ENCODE peak calls at places on chromosomes 2 and 18, in ten cellular contexts. Q is suprapubic skin, O is tibial nerve, X is ovary, M is stomach, R is heart left ventricle, W is prostate gland, B is upper lobe of left lung, V is IMR-90, U is thyroid gland. N is an unnamed sample.
A peak's percentile ranks its signal among the peaks of the same experiment; 100 is the strongest.

GRCh38 chr2:143513081-143513480 is 383.9 kb downstream of the ARHGAP15 start:
- DNase-seq in U (no peak), M (no peak), B (no peak), W (no peak), V (peak; percentile 75), Q (no peak), X (peak; percentile 68), O (no peak), R (no peak), N (no peak)

GRCh38 chr2:238169708-238170251 is 11.0 kb downstream of the ERFE start:
- DNase-seq in B (no peak), R (no peak), X (no peak), V (peak; percentile 98), Q (no peak), O (no peak), M (no peak), W (no peak), U (peak; percentile 78), N (no peak)

GRCh38 chr2:228369400-228370031 is 188.0 kb upstream of the SPHKAP start:
- DNase-seq in B (no peak), U (no peak), M (no peak), V (no peak), Q (no peak), O (no peak), R (no peak), X (no peak), W (no peak), N (no peak)

GRCh38 chr2:238596571-238597551 is 170.1 kb downstream of the ASB1 start:
- DNase-seq in V (peak; percentile 71), M (no peak), X (peak; percentile 46), W (peak; percentile 90), U (peak; percentile 89), O (no peak), R (no peak), Q (no peak), B (peak; percentile 36), N (peak; percentile 93)

GRCh38 chr2:183269956-183270355 is 145.7 kb downstream of the NUP35 start:
- DNase-seq in B (no peak), O (no peak), U (no peak), R (no peak), X (no peak), V (no peak), M (no peak), Q (no peak), W (no peak), N (no peak)

GRCh38 chr2:27622921-27623384 is 5.9 kb downstream of the CCDC121 start:
- DNase-seq in M (no peak), U (no peak), B (no peak), Q (no peak), W (no peak), O (no peak), X (no peak), V (peak; percentile 84), R (no peak), N (no peak)

GRCh38 chr2:176986579-176986978 is 226.0 kb upstream of the HNRNPA3 start:
- DNase-seq in O (no peak), X (no peak), U (no peak), M (no peak), R (no peak), B (no peak), W (no peak), Q (no peak), V (no peak), N (no peak)

GRCh38 chr2:100900156-100900795 is 80.3 kb downstream of the NPAS2 start:
- DNase-seq in W (no peak), O (no peak), M (no peak), V (peak; percentile 24), B (no peak), Q (no peak), R (no peak), X (no peak), U (no peak), N (no peak)

GRCh38 chr2:216698895-216699294 is 3.5 kb upstream of the IGFBP5 start:
- DNase-seq in W (peak; percentile 36), B (no peak), R (no peak), M (no peak), O (no peak), X (peak; percentile 50), U (no peak), V (peak; percentile 84), Q (no peak), N (peak; percentile 63)

GRCh38 chr2:40434638-40435296 is 17.1 kb downstream of the SLC8A1 start:
- DNase-seq in Q (no peak), B (no peak), M (no peak), W (no peak), U (no peak), V (peak; percentile 93), O (no peak), X (no peak), R (no peak), N (no peak)

DNA sequence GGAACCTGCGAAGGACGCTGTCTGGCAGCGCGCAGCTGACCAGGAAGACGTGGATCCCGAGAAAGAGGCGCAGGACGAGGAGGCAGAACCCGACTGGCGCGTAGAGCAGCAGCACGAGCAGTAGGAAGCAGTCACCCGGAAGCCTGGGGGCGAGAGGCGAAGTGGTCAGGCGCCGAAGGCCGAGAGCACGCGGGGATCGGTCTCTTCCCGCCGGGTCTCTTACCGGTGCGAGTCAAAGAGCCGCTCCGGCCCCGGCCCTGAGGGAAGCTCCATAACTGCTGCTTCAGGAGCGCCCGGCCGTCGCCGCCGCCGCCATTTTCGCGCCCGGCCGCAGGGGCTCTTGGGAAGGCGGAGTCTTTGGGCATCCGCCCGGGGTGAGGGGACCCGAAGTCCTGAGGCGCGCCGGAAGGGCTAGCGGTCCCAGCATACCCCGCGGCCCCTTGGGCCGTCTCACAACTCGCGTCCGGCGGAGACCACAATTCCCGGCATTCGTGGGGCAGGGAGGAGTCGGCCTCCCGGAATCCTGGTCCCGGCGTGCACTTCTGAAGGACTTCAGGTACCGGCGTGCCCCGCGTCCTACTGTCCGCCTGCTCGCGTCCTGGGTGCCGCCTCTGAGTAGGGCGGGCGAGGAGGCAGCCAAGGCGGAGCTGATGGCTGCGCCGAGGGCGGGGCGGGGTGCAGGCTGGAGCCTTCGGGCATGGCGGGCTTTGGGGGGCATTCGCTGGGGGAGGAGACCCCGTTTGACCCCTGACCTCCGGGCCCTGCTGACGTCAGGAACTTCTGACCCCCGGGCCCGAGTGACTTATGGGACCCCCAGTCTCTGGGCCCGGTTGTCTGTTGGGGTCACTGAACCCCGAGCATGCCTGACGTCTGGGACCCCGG is at the start of the genes AUP1 and HTRA2:
- DNase-seq in W (peak; percentile 99), R (peak; percentile 99), Q (peak; percentile 99), O (peak; percentile 95), M (peak; percentile 99), X (peak; percentile 97), B (peak; percentile 97), U (peak; percentile 99), V (peak; percentile 99), N (peak; percentile 99)
- TF ChIP-seq POLR2A in W (peak; percentile 47), R (peak; percentile 78), Q (peak; percentile 73), O (peak; percentile 79), M (peak; percentile 70), X (peak; percentile 85), B (peak; percentile 80), U (no peak), V (peak; percentile 93), N (peak; percentile 89)

GRCh38 chr2:179224361-179224760 is 40.3 kb downstream of the SESTD1 start:
- DNase-seq in W (no peak), R (no peak), V (no peak), Q (no peak), O (no peak), U (no peak), M (no peak), X (no peak), B (no peak), N (no peak)

GRCh38 chr2:179226203-179226960 is 38.2 kb downstream of the SESTD1 start:
- DNase-seq in W (peak; percentile 22), O (no peak), V (no peak), B (no peak), R (no peak), Q (no peak), U (no peak), M (no peak), X (no peak), N (no peak)

GRCh38 chr2:179226961-179227259 is 37.7 kb downstream of the SESTD1 start:
- DNase-seq in M (no peak), O (no peak), U (no peak), R (no peak), B (no peak), X (no peak), V (no peak), W (no peak), Q (no peak), N (no peak)

GRCh38 chr2:179218848-179219594 is 45.6 kb downstream of the SESTD1 start:
- DNase-seq in X (peak; percentile 72), U (peak; percentile 68), M (peak; percentile 75), W (peak; percentile 55), V (peak; percentile 87), B (no peak), R (peak; percentile 58), Q (peak; percentile 80), O (peak; percentile 78), N (peak; percentile 84)

DNA sequence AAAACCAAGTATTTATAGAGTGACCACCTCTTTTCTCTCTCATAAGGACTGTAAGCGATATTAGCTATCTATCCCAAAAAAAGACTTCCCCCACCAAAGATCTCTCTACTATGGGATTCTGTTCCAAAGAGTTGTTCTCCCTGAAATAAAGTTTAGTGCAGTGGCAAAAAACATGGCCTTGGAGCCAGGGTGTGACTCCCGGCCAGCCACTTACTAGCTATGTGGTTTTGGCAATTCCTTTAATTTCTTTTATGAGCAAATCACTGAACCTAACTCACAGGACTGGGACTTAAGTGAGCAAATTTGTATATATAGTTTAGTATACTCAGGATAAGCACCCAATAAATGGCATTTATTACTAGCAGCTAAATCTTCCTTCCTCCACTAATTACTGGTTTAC is 42.6 kb downstream of the SESTD1 start:
- DNase-seq in Q (no peak), B (no peak), O (no peak), M (no peak), W (no peak), X (no peak), V (no peak), R (no peak), U (no peak), N (no peak)
- H3K27me3 ChIP-seq in Q (no peaks in the 10 kb centered on the region), B (no peaks in the 10 kb centered on the region), O (no peaks in the 10 kb centered on the region), M (no peaks in the 10 kb centered on the region), W (no peaks in the 10 kb centered on the region), X (no peaks in the 10 kb centered on the region), V (no peaks in the 10 kb centered on the region), R (no peaks in the 10 kb centered on the region), U (no peaks in the 10 kb centered on the region), N (no peaks in the 10 kb centered on the region)

DNA sequence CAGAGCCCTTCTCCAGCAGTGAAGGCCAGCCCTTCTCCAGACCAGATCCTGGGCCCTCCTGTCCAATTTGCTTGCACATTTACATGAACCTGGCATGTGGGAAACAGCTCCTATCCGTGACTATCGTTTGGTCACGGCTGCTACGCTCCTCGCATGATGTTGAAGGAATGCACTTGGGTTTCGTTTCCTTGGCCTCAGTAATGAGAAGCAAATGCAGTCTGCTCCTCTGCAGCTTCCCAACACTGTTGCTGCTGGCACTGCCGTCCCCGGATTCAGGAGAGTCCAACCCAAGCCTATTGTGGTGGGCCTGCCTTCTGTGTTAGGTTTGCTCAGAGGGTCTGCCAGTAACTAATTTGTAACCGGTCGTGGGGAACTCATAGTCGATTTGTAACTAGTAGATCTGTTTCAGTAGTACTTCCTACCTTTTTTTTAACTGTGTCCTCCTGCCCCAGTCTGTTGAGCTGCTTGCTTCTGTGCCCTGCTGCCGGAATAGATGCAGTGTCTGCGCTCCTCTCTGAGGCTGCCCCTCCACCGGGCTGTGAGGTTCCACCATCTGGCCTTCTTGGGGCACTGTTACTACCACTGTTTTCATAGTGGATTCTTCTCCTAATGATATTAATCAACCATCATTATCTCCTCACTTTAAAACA is 58.4 kb downstream of the WDSUB1 start:
- DNase-seq in Q (no peak), R (no peak), M (no peak), X (no peak), O (no peak), B (no peak), V (no peak), U (no peak), W (no peak), N (no peak)
- H3K27ac ChIP-seq in Q (no peak overlapping the region), R (no peak overlapping the region), M (no peak overlapping the region), X (no peak overlapping the region), O (no peak overlapping the region), B (peak overlapping the region; percentile 17), V (no peak overlapping the region), U (no peak overlapping the region), W (no peak overlapping the region), N (no peak overlapping the region)

GRCh38 chr18:24914148-24914525 is 437.8 kb downstream of the ZNF521 start:
- DNase-seq in Q (no peak), U (no peak), X (no peak), B (no peak), M (no peak), R (no peak), O (no peak), W (no peak), V (no peak), N (no peak)
- TF ChIP-seq POLR2A in Q (no peak), U (no peak), X (no peak), B (no peak), M (no peak), R (no peak), O (no peak), W (no peak), V (no peak), N (no peak)

N was measured in sigmoid colon.